ENCODE peak calls at places on chromosomes 5 and 9, in four cellular contexts. X, P, E and S are unnamed samples. For H3K4me1, the result is how much of the 10 kb centered on the place peaks cover.

GRCh38 chr5:145471831-145472616 is 363.1 kb downstream of the PRELID2 start:
- DNase-seq in X (no peak), P (no peak), E (peak), S (no peak)

GRCh38 chr5:140168371-140168770 is 6.6 kb upstream of the CYSTM1 start:
- DNase-seq in X (no peak), P (no peak), E (no peak), S (no peak)

GRCh38 chr5:38538161-38538560 is 18.3 kb downstream of the LIFR start:
- DNase-seq in X (no peak), E (no peak), P (no peak), S (no peak)

GRCh38 chr5:9903806-9904205 is 273.7 kb upstream of the TAS2R1 start:
- DNase-seq in X (no peak), P (no peak), E (no peak), S (no peak)

GRCh38 chr5:929596-929995 is 36.9 kb downstream of the TRIP13 start:
- DNase-seq in X (no peak), P (no peak), E (no peak), S (no peak)

GRCh38 chr5:13601152-13601551 is 343.3 kb downstream of the DNAH5 start:
- DNase-seq in X (no peak), P (no peak), E (peak), S (no peak)

GRCh38 chr9:16704489-16705111 is 165.9 kb downstream of the BNC2 start:
- DNase-seq in P (no peak), X (peak), E (peak), S (peak)

GRCh38 chr9:96417051-96417586 is 1.1 kb downstream of the ZNF367 start:
- DNase-seq in P (peak), E (peak), X (peak), S (peak)

GRCh38 chr9:13876741-13877140 is 437.2 kb downstream of the NFIB start:
- DNase-seq in X (no peak), P (no peak), E (no peak), S (no peak)

GRCh38 chr9:93262537-93263310 is 78.8 kb downstream of the WNK2 start:
- DNase-seq in E (no peak), X (no peak), P (no peak), S (peak)

GRCh38 chr5:163915481-163915961 is 410.1 kb downstream of the MAT2B start:
- DNase-seq in E (no peak), X (no peak), P (no peak), S (no peak)

GRCh38 chr5:36301858-36302603 is at the start of gene RANBP3L:
- DNase-seq in P (no peak), X (no peak), E (peak), S (peak)

GRCh38 chr5:132086277-132086794 is 12.7 kb downstream of the CSF2 start:
- DNase-seq in P (no peak), E (peak), X (peak), S (peak)

GRCh38 chr9:116101516-116101915 is 52.1 kb upstream of the PAPPA start:
- DNase-seq in E (peak), P (no peak), X (no peak), S (no peak)

GRCh38 chr5:50724-51499 is 41.1 kb upstream of the PLEKHG4B start:
- DNase-seq in E (no peak), P (no peak), X (no peak), S (no peak)

GRCh38 chr9:131290039-131290766 is 680 bp downstream of the PLPP7 start:
- DNase-seq in E (no peak), P (no peak), X (no peak), S (peak)

GRCh38 chr5:132388244-132389050 is 18.9 kb downstream of the SLC22A5 start:
- DNase-seq in X (peak), E (no peak), P (no peak), S (peak)

GRCh38 chr5:17256171-17256570 is 38.7 kb downstream of the BASP1 start:
- DNase-seq in P (no peak), E (no peak), X (no peak), S (no peak)
- H3K4me1 ChIP-seq in P (under half), E (under half), X (under half), S (under half)

GRCh38 chr9:136095495-136096058 is 488 bp upstream of the NACC2 start:
- DNase-seq in E (peak), P (no peak), X (peak), S (peak)
- H3K4me3 ChIP-seq in E (peak), P (peak), X (peak), S (peak)

DNA sequence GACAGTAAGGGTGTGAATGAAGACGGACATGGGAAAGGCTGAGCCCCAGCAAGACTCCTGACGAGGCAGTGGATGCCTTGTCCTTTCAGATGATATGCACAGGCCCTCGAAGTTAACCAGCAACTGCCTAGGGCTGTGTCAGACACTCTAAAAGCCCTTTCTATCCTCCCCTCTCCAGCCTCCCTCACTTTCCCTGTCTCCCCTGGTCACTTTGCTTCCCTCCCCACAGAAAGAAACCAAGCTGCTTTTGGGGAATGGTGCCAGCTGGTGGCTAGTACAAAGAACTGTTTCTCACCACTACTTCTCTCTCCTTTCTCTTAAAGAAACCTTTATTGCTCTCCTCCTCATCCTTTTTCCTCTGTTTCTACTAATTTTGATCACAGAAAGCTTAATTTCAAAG is 21.4 kb downstream of the LHFPL2 start:
- DNase-seq in P (no peak), X (no peak), E (no peak), S (no peak)
- H3K4me1 ChIP-seq in P (under half), X (under half), E (under half), S (under half)

GRCh38 chr9:124886461-124886860 is 24.5 kb downstream of the ARPC5L start:
- DNase-seq in P (no peak), X (no peak), E (no peak), S (no peak)

GRCh38 chr9:124886866-124887492 is 25.0 kb downstream of the ARPC5L start:
- DNase-seq in X (no peak), P (no peak), E (no peak), S (no peak)

GRCh38 chr9:124885551-124885950 is 23.6 kb downstream of the ARPC5L start:
- DNase-seq in P (no peak), X (no peak), E (no peak), S (no peak)

GRCh38 chr9:124889006-124889405 is 27.1 kb downstream of the ARPC5L start:
- DNase-seq in E (no peak), P (no peak), X (no peak), S (no peak)

DNA sequence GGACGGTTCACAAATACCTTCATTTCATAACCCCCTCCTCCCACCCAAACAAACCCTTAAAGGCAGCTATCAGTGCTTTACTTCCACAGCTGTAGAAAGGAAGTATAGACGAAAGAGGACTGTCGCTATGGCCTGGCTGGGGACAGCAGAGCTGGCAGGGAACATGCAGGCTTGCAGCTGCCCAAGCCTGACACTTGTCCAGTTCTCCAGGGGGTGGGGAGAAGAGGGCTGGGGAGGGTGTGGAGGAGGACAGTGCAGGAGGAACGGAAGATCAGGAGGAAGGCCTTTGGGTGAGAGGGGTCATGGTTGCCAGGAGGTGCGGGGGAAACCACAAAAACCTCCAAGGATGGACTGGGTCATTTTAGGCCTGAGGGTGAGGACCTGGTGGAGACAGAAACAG is 25.9 kb downstream of the ARPC5L start:
- DNase-seq in X (no peak), P (no peak), E (no peak), S (no peak)
- H3K4me3 ChIP-seq in X (no peak), P (no peak), E (no peak), S (no peak)

GRCh38 chr5:78724061-78724460 is 75.5 kb upstream of the LHFPL2 start:
- DNase-seq in E (no peak), P (no peak), X (no peak), S (no peak)

GRCh38 chr5:78730300-78731094 is 81.9 kb upstream of the LHFPL2 start:
- DNase-seq in P (no peak), E (no peak), X (no peak), S (no peak)

GRCh38 chr5:78726003-78726402 is 77.4 kb upstream of the LHFPL2 start:
- DNase-seq in E (no peak), X (no peak), P (no peak), S (no peak)

GRCh38 chr5:78727786-78728761 is 79.5 kb upstream of the LHFPL2 start:
- DNase-seq in X (no peak), P (no peak), E (no peak), S (no peak)

DNA sequence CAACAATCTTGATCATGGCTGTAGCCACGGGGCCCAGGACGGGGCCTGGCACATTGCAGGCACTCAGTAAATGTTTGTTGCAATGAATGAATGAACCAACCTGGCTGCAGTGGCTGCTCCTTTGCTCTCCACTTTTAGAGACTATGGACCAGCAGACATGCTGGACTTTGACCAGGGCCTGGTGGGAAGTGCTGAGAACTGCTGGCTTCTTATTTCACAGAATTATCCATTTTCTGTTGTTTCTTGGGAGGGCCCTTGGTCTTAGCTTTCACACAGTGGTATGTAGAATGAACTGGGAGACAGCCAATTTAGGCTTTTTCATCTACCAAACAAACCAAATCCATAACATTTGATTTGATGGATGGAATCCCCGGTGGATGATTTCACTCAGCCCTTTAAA is 78.0 kb upstream of the LHFPL2 start:
- DNase-seq in P (no peak), X (no peak), E (no peak), S (no peak)
- H3K4me1 ChIP-seq in P (under half), X (under half), E (under half), S (under half)

DNA sequence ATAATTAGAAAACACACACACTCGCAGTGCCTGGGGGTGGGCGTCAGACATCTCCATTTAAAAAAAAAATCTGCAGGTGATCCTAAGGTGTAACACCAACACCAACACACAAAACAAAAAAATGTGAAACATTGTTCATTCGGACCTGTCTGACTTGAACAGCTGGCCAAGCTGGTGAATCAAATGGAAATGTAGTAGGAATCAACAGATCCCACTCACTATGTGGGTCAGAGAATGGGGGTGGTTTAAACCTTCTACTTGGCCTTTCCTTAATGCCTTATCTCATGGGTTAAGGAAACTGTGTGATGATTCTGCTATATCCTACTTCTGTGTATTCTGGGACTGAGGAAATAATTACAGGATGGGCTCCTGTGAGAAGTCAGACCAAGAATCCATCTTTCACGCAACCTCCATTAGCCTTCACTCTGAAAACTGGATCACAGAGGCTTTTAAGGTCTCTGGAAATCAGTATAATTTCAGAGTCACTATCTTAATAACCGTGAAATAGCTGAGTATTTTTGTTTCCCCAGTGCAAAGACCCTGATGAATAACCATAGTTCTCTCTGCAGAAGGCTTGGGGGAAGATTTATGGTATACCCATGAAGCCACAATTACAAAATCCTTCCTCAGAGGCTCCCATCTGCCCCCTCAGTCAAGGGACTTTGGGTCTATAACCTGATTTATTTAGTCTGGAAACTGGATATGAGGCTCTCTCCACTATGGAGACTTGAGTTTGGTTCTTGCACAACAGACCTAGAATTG is 17.2 kb upstream of the MCCC2 start:
- DNase-seq in P (no peak), E (no peak), X (no peak), S (no peak)
- H3K4me3 ChIP-seq in P (no peak), E (no peak), X (no peak), S (no peak)

GRCh38 chr5:160480652-160481051 is 59.0 kb downstream of the PTTG1 start:
- DNase-seq in P (no peak), X (no peak), E (no peak), S (no peak)
- H3K4me1 ChIP-seq in P (under half), X (under half), E (under half), S (under half)

GRCh38 chr9:4986783-4987182 is 1.7 kb downstream of the JAK2 start:
- DNase-seq in E (no peak), P (no peak), X (no peak), S (no peak)
- H3K4me3 ChIP-seq in E (no peak), P (no peak), X (peak), S (peak)

DNA sequence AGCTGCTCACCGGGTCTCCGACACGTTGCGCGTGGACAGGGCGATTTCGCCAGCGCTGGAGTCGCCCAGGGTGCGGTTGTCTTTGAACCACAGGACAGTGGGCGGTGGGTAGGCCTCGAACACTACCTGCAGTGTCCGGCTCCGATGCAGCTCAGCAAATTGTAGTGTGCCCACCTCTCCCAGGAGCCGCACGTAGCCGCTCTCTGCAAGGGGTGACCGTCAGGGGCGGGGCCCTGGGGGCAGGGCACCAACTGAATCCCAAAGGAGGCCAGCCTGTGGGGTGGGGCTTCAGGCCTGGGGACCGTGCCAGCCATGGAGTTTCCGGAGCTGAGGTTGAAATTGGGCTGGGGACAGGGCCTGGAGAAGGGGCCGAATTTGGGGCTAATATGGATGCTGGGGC is 22.9 kb downstream of the PDGFRB start:
- DNase-seq in E (no peak), P (no peak), X (no peak), S (no peak)
- H3K4me1 ChIP-seq in E (under half), P (under half), X (under half), S (under half)

GRCh38 chr5:59491944-59492343 is 401.6 kb downstream of the PDE4D start:
- DNase-seq in P (no peak), E (no peak), X (no peak), S (no peak)
- H3K4me3 ChIP-seq in P (no peak), E (no peak), X (no peak), S (no peak)